ENCODE peak calls at places on chromosome 7, in four cellular contexts. I is kidney, Q is A549, A is body of pancreas. X is an unnamed sample.

GRCh38 chr7:94547128-94547527 is 37.5 kb downstream of the CASD1 start:
- DNase-seq in I (no peak), Q (no peak), A (no peak), X (no peak)

GRCh38 chr7:156003220-156004162 is 191.2 kb upstream of the SHH start:
- DNase-seq in I (peak; percentile 40), Q (no peak), A (no peak), X (no peak)

GRCh38 chr7:108083980-108084379 is 46.2 kb downstream of the LAMB4 start:
- DNase-seq in I (no peak), Q (no peak), A (no peak), X (no peak)

GRCh38 chr7:76236226-76236625 is 34.5 kb downstream of the SRRM3 start:
- DNase-seq in I (no peak), Q (no peak), A (no peak), X (no peak)

GRCh38 chr7:150507947-150508602 is 6.6 kb upstream of the GIMAP7 start:
- DNase-seq in I (no peak), Q (no peak), A (no peak), X (no peak)

GRCh38 chr7:991729-992444 is 8.9 kb downstream of the CYP2W1 start:
- DNase-seq in I (no peak), Q (no peak), A (no peak), X (no peak)

GRCh38 chr7:28165971-28166955 is 14.3 kb downstream of the JAZF1 start:
- DNase-seq in I (no peak), Q (no peak), A (no peak), X (no peak)

GRCh38 chr7:42763137-42763551 is 148.7 kb downstream of the C7orf25 start:
- DNase-seq in I (no peak), Q (no peak), A (no peak), X (no peak)

GRCh38 chr7:7799138-7799537 is 80.7 kb upstream of the RPA3 start:
- DNase-seq in I (no peak), Q (peak; percentile 83), A (no peak), X (no peak)

GRCh38 chr7:83339927-83340326 is 177.2 kb upstream of the PCLO start:
- DNase-seq in I (no peak), Q (no peak), A (no peak), X (no peak)
- H3K4me1 ChIP-seq in I (no peaks in the 10 kb centered on the region), Q (no peaks in the 10 kb centered on the region), A (no peaks in the 10 kb centered on the region), X (no peaks in the 10 kb centered on the region)

DNA sequence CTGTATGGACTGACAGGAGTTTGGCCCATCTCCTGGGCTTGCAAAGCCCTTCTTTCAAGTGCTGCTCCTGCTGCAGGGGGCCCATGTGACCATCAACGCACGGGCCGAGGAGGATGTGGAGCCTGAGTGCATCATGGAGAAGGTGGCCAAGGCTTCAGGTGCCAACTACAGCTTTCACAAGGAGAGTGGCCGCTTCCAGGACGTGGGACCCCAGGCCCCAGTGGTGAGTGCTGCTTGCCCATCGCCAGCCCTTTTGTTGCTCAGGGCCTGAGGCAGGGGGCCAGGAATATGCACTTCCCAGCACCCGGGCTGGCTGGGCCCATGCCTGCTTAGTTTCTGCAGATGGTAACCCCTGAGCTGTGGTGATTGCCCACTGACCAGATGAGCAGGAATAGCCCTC is 8.7 kb downstream of the PGAM2 start:
- DNase-seq in I (peak; percentile 55), Q (no peak), A (no peak), X (peak; percentile 42)
- TF ChIP-seq CTCF in I (no peak), Q (no peak), A (no peak), X (no peak)

DNA sequence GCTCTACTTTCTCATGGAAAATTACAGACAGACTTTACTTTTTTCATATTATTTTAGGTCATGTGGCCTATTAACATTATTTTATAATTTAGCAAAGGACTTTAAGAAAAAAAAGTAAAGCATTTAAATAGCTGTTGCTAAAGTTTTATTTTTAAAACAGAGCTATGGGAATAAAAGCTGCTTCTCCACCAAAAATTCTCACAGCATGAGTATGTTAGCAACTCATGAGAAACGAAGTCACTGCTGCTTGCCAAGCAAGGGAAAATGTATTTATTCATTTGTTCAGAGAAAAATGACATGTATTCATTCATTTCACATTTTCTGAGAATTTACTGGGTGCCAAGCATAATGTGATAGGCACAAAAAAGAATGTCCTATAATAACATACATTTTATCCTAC is 5.1 kb downstream of the LRRC72 start:
- DNase-seq in I (no peak), Q (no peak), A (no peak), X (no peak)
- H3K4me3 ChIP-seq in I (no peak overlapping the region), Q (no peak overlapping the region), A (no peak overlapping the region), X (no peak overlapping the region)

GRCh38 chr7:137987011-137987334 is 14.9 kb downstream of the CREB3L2 start:
- DNase-seq in I (no peak), Q (no peak), A (no peak), X (no peak)
- H3K4me1 ChIP-seq in I (peaks cover 27% of the 10 kb centered on the region), Q (peaks cover 8% of the 10 kb centered on the region), A (peaks cover 63% of the 10 kb centered on the region), X (peaks cover 9% of the 10 kb centered on the region)

DNA sequence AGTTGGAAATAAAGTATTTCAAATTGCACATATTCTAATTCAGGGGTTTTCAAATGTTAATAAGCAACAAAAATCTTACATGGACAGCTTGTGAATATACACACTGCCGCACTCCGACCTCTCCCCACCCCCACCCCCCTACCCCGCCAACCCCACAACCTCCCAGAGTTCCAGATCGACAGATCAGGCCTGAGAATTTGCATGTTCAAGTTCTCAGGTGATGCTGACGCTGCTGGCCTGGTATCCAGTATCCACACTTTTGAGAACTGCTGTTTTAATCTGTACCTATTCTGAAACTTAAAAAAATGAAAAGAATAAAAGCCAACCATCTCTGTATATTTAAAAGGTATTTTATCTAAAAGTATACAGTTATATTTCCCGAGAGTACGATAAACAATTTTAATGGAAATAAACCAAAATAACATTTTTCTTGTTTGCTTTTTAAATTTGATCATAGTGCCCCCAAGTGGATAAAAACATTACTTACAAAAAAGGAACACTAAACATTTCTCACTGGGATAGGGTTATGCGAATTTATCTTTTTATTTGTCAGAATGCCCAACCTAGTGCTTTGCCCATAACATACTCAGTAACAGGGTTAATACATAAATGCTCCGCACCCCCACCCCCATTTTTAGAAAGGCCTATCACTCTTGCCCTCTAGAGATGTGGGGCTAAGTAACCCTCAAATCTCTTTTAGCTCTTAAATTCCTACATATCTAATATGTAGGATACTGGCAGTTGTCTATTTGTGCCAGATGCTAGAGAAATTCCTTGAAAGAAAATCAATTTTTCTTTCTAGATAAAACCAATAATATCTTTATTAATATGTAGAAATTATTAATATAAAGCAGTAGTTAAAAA is 166.3 kb downstream of the RNF133 start:
- DNase-seq in I (no peak), Q (no peak), A (no peak), X (no peak)
- TF ChIP-seq CTCF in I (no peak), Q (peak; percentile 47), A (peak; percentile 45), X (peak; percentile 49)